ENCODE peak calls at places on chromosomes 13 and 19, in eight cellular contexts. One of them, this sample, is unnamed.

GRCh38 chr19:2302319-2303208 is 5.4 kb downstream of the LINGO3 start:
- DNase-seq in bronchial epithelial cell: no peak
- DNase-seq in progenitor cell of endocrine pancreas: no peak
- DNase-seq in uterus: no peak
- DNase-seq in neural crest cell: peak
- DNase-seq in activated B cell treated with CpG ODN at 0.5 μM for 24 hours: peak
- DNase-seq in AG09309: no peak
- DNase-seq in pancreas: no peak
- DNase-seq in this sample: no peak

GRCh38 chr13:51000576-51001260 is 91.1 kb downstream of the RNASEH2B start:
- DNase-seq in neural crest cell: no peak
- DNase-seq in activated B cell treated with CpG ODN at 0.5 μM for 24 hours: no peak
- DNase-seq in progenitor cell of endocrine pancreas: no peak
- DNase-seq in bronchial epithelial cell: peak
- DNase-seq in AG09309: peak
- DNase-seq in uterus: peak
- DNase-seq in pancreas: no peak
- DNase-seq in this sample: no peak

GRCh38 chr13:23160241-23161175 is 20.3 kb upstream of the SGCG start:
- DNase-seq in neural crest cell: peak
- DNase-seq in pancreas: no peak
- DNase-seq in uterus: no peak
- DNase-seq in AG09309: no peak
- DNase-seq in activated B cell treated with CpG ODN at 0.5 μM for 24 hours: no peak
- DNase-seq in bronchial epithelial cell: no peak
- DNase-seq in progenitor cell of endocrine pancreas: peak
- DNase-seq in this sample: no peak

GRCh38 chr19:36771275-36772231 is 1.1 kb downstream of the ZNF850 start:
- DNase-seq in AG09309: peak
- DNase-seq in uterus: peak
- DNase-seq in progenitor cell of endocrine pancreas: peak
- DNase-seq in pancreas: peak
- DNase-seq in bronchial epithelial cell: peak
- DNase-seq in activated B cell treated with CpG ODN at 0.5 μM for 24 hours: peak
- DNase-seq in neural crest cell: peak
- DNase-seq in this sample: peak

GRCh38 chr13:42643076-42643475 is 69.1 kb downstream of the TNFSF11 start:
- DNase-seq in uterus: no peak
- DNase-seq in bronchial epithelial cell: no peak
- DNase-seq in neural crest cell: no peak
- DNase-seq in progenitor cell of endocrine pancreas: no peak
- DNase-seq in pancreas: no peak
- DNase-seq in activated B cell treated with CpG ODN at 0.5 μM for 24 hours: no peak
- DNase-seq in AG09309: no peak
- DNase-seq in this sample: no peak

GRCh38 chr19:49915271-49915670 is 13.7 kb upstream of the ATF5 start:
- DNase-seq in pancreas: no peak
- DNase-seq in activated B cell treated with CpG ODN at 0.5 μM for 24 hours: no peak
- DNase-seq in progenitor cell of endocrine pancreas: no peak
- DNase-seq in AG09309: no peak
- DNase-seq in uterus: no peak
- DNase-seq in neural crest cell: no peak
- DNase-seq in bronchial epithelial cell: no peak
- DNase-seq in this sample: no peak

GRCh38 chr19:36115453-36116343 is at the start of gene TBCB:
- DNase-seq in AG09309: no peak
- DNase-seq in activated B cell treated with CpG ODN at 0.5 μM for 24 hours: no peak
- DNase-seq in pancreas: peak
- DNase-seq in uterus: no peak
- DNase-seq in neural crest cell: no peak
- DNase-seq in bronchial epithelial cell: no peak
- DNase-seq in progenitor cell of endocrine pancreas: peak
- DNase-seq in this sample: peak

GRCh38 chr13:31042501-31043165 is 110.2 kb downstream of the TEX26 start:
- DNase-seq in pancreas: no peak
- DNase-seq in activated B cell treated with CpG ODN at 0.5 μM for 24 hours: no peak
- DNase-seq in uterus: no peak
- DNase-seq in progenitor cell of endocrine pancreas: no peak
- DNase-seq in bronchial epithelial cell: no peak
- DNase-seq in neural crest cell: no peak
- DNase-seq in AG09309: no peak
- DNase-seq in this sample: no peak

GRCh38 chr19:52942371-52943133 is 19.3 kb upstream of the ZNF888 start:
- DNase-seq in AG09309: no peak
- DNase-seq in pancreas: peak
- DNase-seq in progenitor cell of endocrine pancreas: peak
- DNase-seq in uterus: peak
- DNase-seq in neural crest cell: peak
- DNase-seq in bronchial epithelial cell: peak
- DNase-seq in activated B cell treated with CpG ODN at 0.5 μM for 24 hours: peak
- DNase-seq in this sample: peak

GRCh38 chr13:80562423-80562822 is 221.5 kb upstream of the SPRY2 start:
- DNase-seq in uterus: no peak
- DNase-seq in progenitor cell of endocrine pancreas: no peak
- DNase-seq in AG09309: no peak
- DNase-seq in neural crest cell: no peak
- DNase-seq in pancreas: no peak
- DNase-seq in activated B cell treated with CpG ODN at 0.5 μM for 24 hours: no peak
- DNase-seq in bronchial epithelial cell: peak
- DNase-seq in this sample: no peak

GRCh38 chr19:372306-372890 is 27.8 kb upstream of the MIER2 start:
- DNase-seq in uterus: no peak
- DNase-seq in pancreas: no peak
- DNase-seq in progenitor cell of endocrine pancreas: no peak
- DNase-seq in bronchial epithelial cell: no peak
- DNase-seq in activated B cell treated with CpG ODN at 0.5 μM for 24 hours: no peak
- DNase-seq in neural crest cell: no peak
- DNase-seq in AG09309: peak
- DNase-seq in this sample: no peak

GRCh38 chr19:31127132-31127967 is 221.9 kb downstream of the TSHZ3 start:
- DNase-seq in neural crest cell: no peak
- DNase-seq in uterus: peak
- DNase-seq in pancreas: no peak
- DNase-seq in activated B cell treated with CpG ODN at 0.5 μM for 24 hours: no peak
- DNase-seq in AG09309: peak
- DNase-seq in bronchial epithelial cell: peak
- DNase-seq in progenitor cell of endocrine pancreas: no peak
- DNase-seq in this sample: no peak

GRCh38 chr19:35013047-35013819 is 13.1 kb downstream of the GRAMD1A start:
- DNase-seq in AG09309: no peak
- DNase-seq in neural crest cell: peak
- DNase-seq in bronchial epithelial cell: peak
- DNase-seq in activated B cell treated with CpG ODN at 0.5 μM for 24 hours: peak
- DNase-seq in pancreas: peak
- DNase-seq in progenitor cell of endocrine pancreas: peak
- DNase-seq in uterus: peak
- DNase-seq in this sample: peak

GRCh38 chr13:24834902-24835510 is 71.0 kb downstream of the RNF17 start:
- DNase-seq in neural crest cell: no peak
- DNase-seq in AG09309: no peak
- DNase-seq in bronchial epithelial cell: no peak
- DNase-seq in activated B cell treated with CpG ODN at 0.5 μM for 24 hours: no peak
- DNase-seq in progenitor cell of endocrine pancreas: no peak
- DNase-seq in pancreas: no peak
- DNase-seq in uterus: no peak
- DNase-seq in this sample: no peak

GRCh38 chr13:105598551-105598950 is 936.9 kb downstream of the EFNB2 start:
- DNase-seq in AG09309: peak
- DNase-seq in pancreas: no peak
- DNase-seq in neural crest cell: no peak
- DNase-seq in bronchial epithelial cell: peak
- DNase-seq in progenitor cell of endocrine pancreas: no peak
- DNase-seq in activated B cell treated with CpG ODN at 0.5 μM for 24 hours: no peak
- DNase-seq in uterus: no peak
- DNase-seq in this sample: no peak

GRCh38 chr13:79933389-79933788 is 407.5 kb downstream of the SPRY2 start:
- DNase-seq in uterus: no peak
- DNase-seq in neural crest cell: no peak
- DNase-seq in pancreas: no peak
- DNase-seq in activated B cell treated with CpG ODN at 0.5 μM for 24 hours: no peak
- DNase-seq in AG09309: no peak
- DNase-seq in progenitor cell of endocrine pancreas: no peak
- DNase-seq in bronchial epithelial cell: peak
- DNase-seq in this sample: no peak

GRCh38 chr13:26300140-26300539 is 46.2 kb downstream of the CDK8 start:
- DNase-seq in progenitor cell of endocrine pancreas: no peak
- DNase-seq in AG09309: no peak
- DNase-seq in activated B cell treated with CpG ODN at 0.5 μM for 24 hours: no peak
- DNase-seq in neural crest cell: no peak
- DNase-seq in pancreas: no peak
- DNase-seq in uterus: no peak
- DNase-seq in bronchial epithelial cell: peak
- DNase-seq in this sample: no peak

DNA sequence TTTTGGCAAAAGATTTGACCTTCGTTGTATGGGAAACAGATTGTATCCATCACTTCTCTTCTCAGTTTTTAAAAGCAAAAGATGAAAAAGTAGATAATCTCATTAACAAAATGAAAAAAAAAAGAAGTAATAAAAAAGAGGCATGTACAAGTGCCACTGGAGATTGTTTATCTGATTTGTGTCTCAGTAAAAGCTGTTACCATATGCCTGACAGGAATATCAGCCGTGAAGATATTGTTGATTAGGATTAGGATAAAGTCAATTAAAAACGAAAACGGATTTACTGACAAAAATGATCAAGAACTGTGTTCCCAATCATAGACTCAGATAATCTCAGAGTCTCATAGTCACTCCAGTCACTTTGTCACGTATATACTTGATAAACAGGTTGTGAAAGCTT is 842.1 kb upstream of the SLC10A2 start:
- DNase-seq in pancreas: no peak
- DNase-seq in uterus: no peak
- DNase-seq in progenitor cell of endocrine pancreas: no peak
- DNase-seq in bronchial epithelial cell: no peak
- DNase-seq in activated B cell treated with CpG ODN at 0.5 μM for 24 hours: no peak
- DNase-seq in AG09309: no peak
- DNase-seq in neural crest cell: no peak
- DNase-seq in this sample: no peak
- TF ChIP-seq CTCF in pancreas: no peak
- TF ChIP-seq CTCF in uterus: no peak
- TF ChIP-seq CTCF in progenitor cell of endocrine pancreas: no peak
- TF ChIP-seq CTCF in bronchial epithelial cell: no peak
- TF ChIP-seq CTCF in activated B cell treated with CpG ODN at 0.5 μM for 24 hours: no peak
- TF ChIP-seq CTCF in AG09309: no peak
- TF ChIP-seq CTCF in neural crest cell: no peak
- TF ChIP-seq CTCF in this sample: no peak

GRCh38 chr13:99656843-99657506 is 155.7 kb downstream of the TM9SF2 start:
- DNase-seq in AG09309: no peak
- DNase-seq in bronchial epithelial cell: no peak
- DNase-seq in activated B cell treated with CpG ODN at 0.5 μM for 24 hours: no peak
- DNase-seq in pancreas: no peak
- DNase-seq in uterus: no peak
- DNase-seq in neural crest cell: no peak
- DNase-seq in progenitor cell of endocrine pancreas: no peak
- DNase-seq in this sample: no peak

GRCh38 chr13:99660101-99660500 is 158.8 kb downstream of the TM9SF2 start:
- DNase-seq in progenitor cell of endocrine pancreas: no peak
- DNase-seq in bronchial epithelial cell: no peak
- DNase-seq in activated B cell treated with CpG ODN at 0.5 μM for 24 hours: no peak
- DNase-seq in AG09309: no peak
- DNase-seq in pancreas: no peak
- DNase-seq in neural crest cell: no peak
- DNase-seq in uterus: no peak
- DNase-seq in this sample: no peak

GRCh38 chr13:99657848-99658265 is 156.6 kb downstream of the TM9SF2 start:
- DNase-seq in AG09309: no peak
- DNase-seq in pancreas: no peak
- DNase-seq in bronchial epithelial cell: no peak
- DNase-seq in progenitor cell of endocrine pancreas: peak
- DNase-seq in neural crest cell: peak
- DNase-seq in activated B cell treated with CpG ODN at 0.5 μM for 24 hours: peak
- DNase-seq in uterus: peak
- DNase-seq in this sample: peak

GRCh38 chr13:99659234-99659633 is 158.0 kb downstream of the TM9SF2 start:
- DNase-seq in neural crest cell: no peak
- DNase-seq in uterus: no peak
- DNase-seq in activated B cell treated with CpG ODN at 0.5 μM for 24 hours: no peak
- DNase-seq in AG09309: no peak
- DNase-seq in progenitor cell of endocrine pancreas: no peak
- DNase-seq in pancreas: no peak
- DNase-seq in bronchial epithelial cell: no peak
- DNase-seq in this sample: no peak

GRCh38 chr13:99658266-99658991 is 157.2 kb downstream of the TM9SF2 start:
- DNase-seq in AG09309: peak
- DNase-seq in activated B cell treated with CpG ODN at 0.5 μM for 24 hours: peak
- DNase-seq in neural crest cell: peak
- DNase-seq in bronchial epithelial cell: peak
- DNase-seq in progenitor cell of endocrine pancreas: peak
- DNase-seq in uterus: peak
- DNase-seq in pancreas: peak
- DNase-seq in this sample: peak
- TF ChIP-seq CTCF in AG09309: peak
- TF ChIP-seq CTCF in activated B cell treated with CpG ODN at 0.5 μM for 24 hours: no peak
- TF ChIP-seq CTCF in neural crest cell: peak
- TF ChIP-seq CTCF in bronchial epithelial cell: no peak
- TF ChIP-seq CTCF in progenitor cell of endocrine pancreas: peak
- TF ChIP-seq CTCF in uterus: peak
- TF ChIP-seq CTCF in pancreas: no peak
- TF ChIP-seq CTCF in this sample: no peak

DNA sequence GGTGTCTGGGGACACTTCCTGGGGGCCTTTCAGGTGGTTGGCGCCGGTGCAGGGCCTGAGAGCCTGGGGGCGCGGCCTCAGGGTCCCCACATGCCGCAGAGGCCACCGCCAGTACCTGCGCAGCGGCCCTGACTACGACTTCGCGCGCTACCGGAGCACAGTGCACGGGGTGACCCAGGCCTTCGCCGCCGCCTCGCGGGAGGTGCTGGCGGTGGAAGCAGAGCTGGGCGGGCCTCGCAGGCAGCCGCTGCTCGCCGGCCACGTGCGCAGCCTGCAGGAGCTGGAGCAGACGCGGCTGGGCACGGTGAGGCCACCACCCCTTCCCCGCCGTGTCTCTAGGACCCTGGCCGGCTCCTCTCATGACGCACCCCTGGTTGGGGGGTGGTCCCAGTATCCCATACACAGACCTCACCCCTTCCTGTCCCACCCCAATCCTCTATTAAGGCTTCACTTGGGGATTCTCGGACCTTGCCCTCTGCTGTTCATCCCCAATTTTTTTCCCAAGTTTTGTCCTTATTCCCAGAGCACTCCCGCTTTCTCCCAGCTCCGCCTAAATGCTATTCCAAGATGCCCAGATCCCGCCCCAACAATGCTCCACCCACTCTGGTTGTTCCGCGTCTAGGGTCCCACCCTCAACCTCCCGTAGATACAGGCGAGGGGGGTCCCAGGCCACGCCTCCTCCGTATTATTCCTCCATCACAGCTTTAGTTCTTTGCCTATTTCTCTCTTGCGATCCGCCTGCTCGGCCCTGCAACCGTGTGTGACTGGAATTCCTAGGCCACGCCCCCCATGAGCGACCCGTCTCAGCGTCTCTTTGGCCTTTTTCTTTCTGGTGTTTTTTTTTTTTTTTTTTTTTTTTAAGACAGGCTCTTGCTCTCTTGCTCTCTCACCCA is 1.0 kb downstream of the REX1BD start:
- DNase-seq in progenitor cell of endocrine pancreas: peak
- DNase-seq in pancreas: peak
- DNase-seq in neural crest cell: peak
- DNase-seq in bronchial epithelial cell: peak
- DNase-seq in uterus: peak
- DNase-seq in AG09309: no peak
- DNase-seq in activated B cell treated with CpG ODN at 0.5 μM for 24 hours: no peak
- DNase-seq in this sample: peak
- TF ChIP-seq CTCF in progenitor cell of endocrine pancreas: no peak
- TF ChIP-seq CTCF in pancreas: no peak
- TF ChIP-seq CTCF in neural crest cell: peak
- TF ChIP-seq CTCF in bronchial epithelial cell: peak
- TF ChIP-seq CTCF in uterus: no peak
- TF ChIP-seq CTCF in AG09309: no peak
- TF ChIP-seq CTCF in activated B cell treated with CpG ODN at 0.5 μM for 24 hours: no peak
- TF ChIP-seq CTCF in this sample: no peak

GRCh38 chr13:78420814-78421213 is 182.5 kb downstream of the POU4F1 start:
- DNase-seq in uterus: no peak
- DNase-seq in activated B cell treated with CpG ODN at 0.5 μM for 24 hours: no peak
- DNase-seq in pancreas: no peak
- DNase-seq in AG09309: no peak
- DNase-seq in bronchial epithelial cell: no peak
- DNase-seq in progenitor cell of endocrine pancreas: no peak
- DNase-seq in neural crest cell: no peak
- DNase-seq in this sample: no peak
- TF ChIP-seq CTCF in uterus: no peak
- TF ChIP-seq CTCF in activated B cell treated with CpG ODN at 0.5 μM for 24 hours: no peak
- TF ChIP-seq CTCF in pancreas: no peak
- TF ChIP-seq CTCF in AG09309: no peak
- TF ChIP-seq CTCF in bronchial epithelial cell: no peak
- TF ChIP-seq CTCF in progenitor cell of endocrine pancreas: no peak
- TF ChIP-seq CTCF in neural crest cell: no peak
- TF ChIP-seq CTCF in this sample: no peak